ENCODE peak calls at places on chromosomes 2 and 18, in eight cellular contexts. One of them, this sample, is unnamed.

GRCh38 chr18:69261436-69261835 is 139.3 kb upstream of the DOK6 start:
- DNase-seq in right lobe of liver: no peak
- DNase-seq in SK-N-SH: no peak
- DNase-seq in HFF-Myc: no peak
- DNase-seq in WTC11: no peak
- DNase-seq in thoracic aorta: no peak
- DNase-seq in uterus: no peak
- DNase-seq in Peyer's patch: no peak
- DNase-seq in this sample: no peak

GRCh38 chr2:158716091-158716815 is 78.9 kb upstream of the DAPL1 start:
- DNase-seq in HFF-Myc: no peak
- DNase-seq in thoracic aorta: no peak
- DNase-seq in WTC11: no peak
- DNase-seq in Peyer's patch: no peak
- DNase-seq in uterus: peak; percentile 69
- DNase-seq in right lobe of liver: peak; percentile 66
- DNase-seq in SK-N-SH: no peak
- DNase-seq in this sample: no peak

GRCh38 chr2:85326406-85326945 is 1.3 kb downstream of the TGOLN2 start:
- DNase-seq in WTC11: no peak
- DNase-seq in SK-N-SH: no peak
- DNase-seq in thoracic aorta: no peak
- DNase-seq in right lobe of liver: no peak
- DNase-seq in HFF-Myc: no peak
- DNase-seq in uterus: no peak
- DNase-seq in Peyer's patch: peak; percentile 74
- DNase-seq in this sample: no peak

GRCh38 chr2:26988165-26988879 is 17.9 kb downstream of the MAPRE3 start:
- DNase-seq in HFF-Myc: peak; percentile 15
- DNase-seq in uterus: no peak
- DNase-seq in right lobe of liver: no peak
- DNase-seq in WTC11: no peak
- DNase-seq in SK-N-SH: no peak
- DNase-seq in thoracic aorta: no peak
- DNase-seq in Peyer's patch: no peak
- DNase-seq in this sample: no peak

GRCh38 chr2:11028407-11028916 is 116.7 kb downstream of the KCNF1 start:
- DNase-seq in thoracic aorta: no peak
- DNase-seq in Peyer's patch: no peak
- DNase-seq in HFF-Myc: no peak
- DNase-seq in uterus: no peak
- DNase-seq in right lobe of liver: no peak
- DNase-seq in WTC11: no peak
- DNase-seq in SK-N-SH: no peak
- DNase-seq in this sample: no peak

GRCh38 chr2:55147531-55147930 is 84.6 kb downstream of the CLHC1 start:
- DNase-seq in HFF-Myc: no peak
- DNase-seq in WTC11: no peak
- DNase-seq in uterus: no peak
- DNase-seq in Peyer's patch: no peak
- DNase-seq in thoracic aorta: no peak
- DNase-seq in SK-N-SH: no peak
- DNase-seq in right lobe of liver: no peak
- DNase-seq in this sample: no peak

GRCh38 chr2:36358317-36358659 is 2.7 kb downstream of the CRIM1 start:
- DNase-seq in right lobe of liver: no peak
- DNase-seq in thoracic aorta: no peak
- DNase-seq in SK-N-SH: no peak
- DNase-seq in HFF-Myc: no peak
- DNase-seq in uterus: no peak
- DNase-seq in WTC11: no peak
- DNase-seq in Peyer's patch: no peak
- DNase-seq in this sample: no peak

GRCh38 chr2:8453904-8454302 is 228.0 kb upstream of the ID2 start:
- DNase-seq in right lobe of liver: no peak
- DNase-seq in thoracic aorta: no peak
- DNase-seq in uterus: no peak
- DNase-seq in Peyer's patch: no peak
- DNase-seq in WTC11: no peak
- DNase-seq in HFF-Myc: peak; percentile 3
- DNase-seq in SK-N-SH: no peak
- DNase-seq in this sample: no peak

GRCh38 chr2:168194784-168195522 is 52.4 kb downstream of the STK39 start:
- DNase-seq in HFF-Myc: no peak
- DNase-seq in uterus: no peak
- DNase-seq in WTC11: no peak
- DNase-seq in right lobe of liver: no peak
- DNase-seq in Peyer's patch: no peak
- DNase-seq in SK-N-SH: peak; percentile 44
- DNase-seq in thoracic aorta: no peak
- DNase-seq in this sample: no peak

GRCh38 chr2:20622731-20623130 is 28.2 kb downstream of the HS1BP3 start:
- DNase-seq in HFF-Myc: no peak
- DNase-seq in uterus: peak; percentile 21
- DNase-seq in WTC11: no peak
- DNase-seq in right lobe of liver: peak; percentile 11
- DNase-seq in thoracic aorta: no peak
- DNase-seq in SK-N-SH: peak; percentile 41
- DNase-seq in Peyer's patch: peak; percentile 40
- DNase-seq in this sample: no peak

GRCh38 chr2:125745514-125745913 is 910.4 kb upstream of the GYPC start:
- DNase-seq in thoracic aorta: no peak
- DNase-seq in WTC11: peak; percentile 29
- DNase-seq in Peyer's patch: peak; percentile 52
- DNase-seq in uterus: no peak
- DNase-seq in SK-N-SH: peak; percentile 26
- DNase-seq in right lobe of liver: no peak
- DNase-seq in HFF-Myc: no peak
- DNase-seq in this sample: no peak

GRCh38 chr2:170073288-170073687 is 104.7 kb upstream of the MYO3B start:
- DNase-seq in SK-N-SH: peak; percentile 5
- DNase-seq in Peyer's patch: no peak
- DNase-seq in thoracic aorta: no peak
- DNase-seq in HFF-Myc: no peak
- DNase-seq in right lobe of liver: peak; percentile 28
- DNase-seq in WTC11: no peak
- DNase-seq in uterus: peak; percentile 45
- DNase-seq in this sample: no peak

GRCh38 chr18:77100751-77101355 is 31.7 kb downstream of the MBP start:
- DNase-seq in SK-N-SH: no peak
- DNase-seq in right lobe of liver: no peak
- DNase-seq in thoracic aorta: no peak
- DNase-seq in Peyer's patch: no peak
- DNase-seq in HFF-Myc: no peak
- DNase-seq in uterus: no peak
- DNase-seq in WTC11: no peak
- DNase-seq in this sample: no peak

GRCh38 chr2:11158916-11159573 is 3.8 kb downstream of the SLC66A3 start:
- DNase-seq in Peyer's patch: no peak
- DNase-seq in right lobe of liver: no peak
- DNase-seq in uterus: no peak
- DNase-seq in thoracic aorta: no peak
- DNase-seq in SK-N-SH: no peak
- DNase-seq in WTC11: no peak
- DNase-seq in HFF-Myc: no peak
- DNase-seq in this sample: no peak

GRCh38 chr2:127389778-127390435 is 2.1 kb upstream of the MAP3K2 start:
- DNase-seq in Peyer's patch: peak; percentile 56
- DNase-seq in right lobe of liver: no peak
- DNase-seq in WTC11: no peak
- DNase-seq in uterus: no peak
- DNase-seq in thoracic aorta: no peak
- DNase-seq in SK-N-SH: no peak
- DNase-seq in HFF-Myc: no peak
- DNase-seq in this sample: no peak

GRCh38 chr2:30373881-30374302 is 73.2 kb upstream of the LCLAT1 start:
- DNase-seq in right lobe of liver: no peak
- DNase-seq in SK-N-SH: no peak
- DNase-seq in Peyer's patch: no peak
- DNase-seq in uterus: no peak
- DNase-seq in WTC11: no peak
- DNase-seq in thoracic aorta: no peak
- DNase-seq in HFF-Myc: no peak
- DNase-seq in this sample: no peak
- TF ChIP-seq CTCF in right lobe of liver: no peak
- TF ChIP-seq CTCF in SK-N-SH: peak; percentile 22
- TF ChIP-seq CTCF in Peyer's patch: no peak
- TF ChIP-seq CTCF in uterus: no peak
- TF ChIP-seq CTCF in WTC11: no peak
- TF ChIP-seq CTCF in thoracic aorta: no peak
- TF ChIP-seq CTCF in HFF-Myc: no peak
- TF ChIP-seq CTCF in this sample: no peak

DNA sequence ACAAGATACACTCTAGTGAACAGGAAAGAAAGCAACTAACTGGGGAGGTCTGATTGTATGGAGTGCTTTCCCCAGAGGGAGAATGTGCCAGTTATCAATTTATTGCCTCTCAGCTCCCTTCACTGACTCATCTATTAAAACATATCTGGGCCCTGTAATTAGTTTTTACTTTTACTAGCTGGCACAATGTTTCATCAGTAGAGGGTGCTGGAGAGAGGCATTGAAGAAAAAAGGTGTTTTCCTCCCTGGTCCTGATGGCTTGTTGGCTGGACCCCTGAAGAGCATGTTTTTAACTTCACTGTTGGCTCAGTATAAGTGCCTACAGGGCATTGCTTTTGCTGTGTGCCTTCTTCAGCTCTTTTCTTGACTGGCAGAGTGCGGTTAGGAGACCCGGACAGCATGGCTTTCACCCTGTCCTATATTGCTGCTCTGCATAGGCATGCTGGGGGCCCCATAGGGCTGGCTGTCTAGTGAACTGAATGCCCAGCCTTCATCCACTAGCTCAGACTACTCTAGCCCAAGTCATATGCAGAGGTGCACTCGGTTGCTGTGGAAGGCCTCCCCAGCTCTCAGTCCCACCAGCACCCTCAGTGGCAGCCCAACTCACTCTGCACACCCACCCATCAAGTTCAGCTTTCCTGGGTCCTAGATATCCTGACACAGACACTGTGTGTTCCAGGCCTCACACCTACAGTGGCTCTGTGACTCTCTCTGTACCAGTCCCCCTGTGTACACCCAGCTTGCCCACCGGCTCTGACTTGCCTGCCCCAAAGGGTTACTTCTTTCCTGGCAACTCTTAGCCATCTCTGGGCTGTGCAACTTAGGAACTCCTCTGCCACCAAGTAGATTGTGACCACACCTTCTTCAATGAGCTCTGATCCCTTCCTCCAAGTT is 62.3 kb upstream of the ACYP2 start:
- DNase-seq in thoracic aorta: no peak
- DNase-seq in WTC11: no peak
- DNase-seq in right lobe of liver: no peak
- DNase-seq in Peyer's patch: no peak
- DNase-seq in HFF-Myc: no peak
- DNase-seq in SK-N-SH: no peak
- DNase-seq in uterus: no peak
- DNase-seq in this sample: no peak
- TF ChIP-seq CTCF in thoracic aorta: no peak
- TF ChIP-seq CTCF in WTC11: no peak
- TF ChIP-seq CTCF in right lobe of liver: no peak
- TF ChIP-seq CTCF in Peyer's patch: no peak
- TF ChIP-seq CTCF in HFF-Myc: peak; percentile 22
- TF ChIP-seq CTCF in SK-N-SH: no peak
- TF ChIP-seq CTCF in uterus: no peak
- TF ChIP-seq CTCF in this sample: no peak

GRCh38 chr18:67514465-67514864 is 2.1 kb downstream of the DSEL start:
- DNase-seq in Peyer's patch: no peak
- DNase-seq in uterus: no peak
- DNase-seq in HFF-Myc: no peak
- DNase-seq in WTC11: no peak
- DNase-seq in thoracic aorta: no peak
- DNase-seq in SK-N-SH: peak; percentile 41
- DNase-seq in right lobe of liver: no peak
- DNase-seq in this sample: no peak

GRCh38 chr18:67510831-67511230 is 5.7 kb downstream of the DSEL start:
- DNase-seq in Peyer's patch: no peak
- DNase-seq in right lobe of liver: no peak
- DNase-seq in uterus: no peak
- DNase-seq in WTC11: no peak
- DNase-seq in HFF-Myc: no peak
- DNase-seq in thoracic aorta: no peak
- DNase-seq in SK-N-SH: peak; percentile 44
- DNase-seq in this sample: no peak

GRCh38 chr18:67511840-67512239 is 4.7 kb downstream of the DSEL start:
- DNase-seq in WTC11: no peak
- DNase-seq in uterus: no peak
- DNase-seq in Peyer's patch: no peak
- DNase-seq in thoracic aorta: no peak
- DNase-seq in HFF-Myc: no peak
- DNase-seq in right lobe of liver: no peak
- DNase-seq in SK-N-SH: no peak
- DNase-seq in this sample: no peak

GRCh38 chr18:67514901-67515540 is 1.5 kb downstream of the DSEL start:
- DNase-seq in WTC11: no peak
- DNase-seq in uterus: no peak
- DNase-seq in SK-N-SH: no peak
- DNase-seq in thoracic aorta: no peak
- DNase-seq in right lobe of liver: no peak
- DNase-seq in HFF-Myc: no peak
- DNase-seq in Peyer's patch: no peak
- DNase-seq in this sample: no peak

DNA sequence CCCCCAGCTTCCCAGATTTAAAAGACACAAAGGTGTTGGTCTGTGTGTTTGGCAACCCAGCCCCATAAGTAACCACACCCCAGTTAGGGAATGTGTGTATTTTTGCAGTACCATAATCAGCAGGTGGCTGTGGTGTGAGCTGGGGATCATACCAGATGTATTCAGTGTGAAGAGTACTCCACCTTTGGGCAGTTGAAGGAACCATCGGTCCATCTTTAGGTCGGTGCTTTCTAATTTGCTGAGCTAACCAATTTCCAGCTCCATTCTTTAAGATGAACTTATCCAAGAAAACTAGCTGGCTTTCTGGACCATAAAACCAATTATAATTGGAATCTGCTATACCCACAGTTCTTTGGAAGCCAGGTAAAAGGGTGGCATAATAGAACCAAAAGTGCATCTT is 3.2 kb downstream of the DSEL start:
- DNase-seq in WTC11: no peak
- DNase-seq in thoracic aorta: no peak
- DNase-seq in SK-N-SH: no peak
- DNase-seq in uterus: no peak
- DNase-seq in HFF-Myc: no peak
- DNase-seq in Peyer's patch: no peak
- DNase-seq in right lobe of liver: no peak
- DNase-seq in this sample: peak; percentile 1
- TF ChIP-seq CTCF in WTC11: no peak
- TF ChIP-seq CTCF in thoracic aorta: no peak
- TF ChIP-seq CTCF in SK-N-SH: peak; percentile 16
- TF ChIP-seq CTCF in uterus: no peak
- TF ChIP-seq CTCF in HFF-Myc: no peak
- TF ChIP-seq CTCF in Peyer's patch: no peak
- TF ChIP-seq CTCF in right lobe of liver: no peak
- TF ChIP-seq CTCF in this sample: peak; percentile 9

DNA sequence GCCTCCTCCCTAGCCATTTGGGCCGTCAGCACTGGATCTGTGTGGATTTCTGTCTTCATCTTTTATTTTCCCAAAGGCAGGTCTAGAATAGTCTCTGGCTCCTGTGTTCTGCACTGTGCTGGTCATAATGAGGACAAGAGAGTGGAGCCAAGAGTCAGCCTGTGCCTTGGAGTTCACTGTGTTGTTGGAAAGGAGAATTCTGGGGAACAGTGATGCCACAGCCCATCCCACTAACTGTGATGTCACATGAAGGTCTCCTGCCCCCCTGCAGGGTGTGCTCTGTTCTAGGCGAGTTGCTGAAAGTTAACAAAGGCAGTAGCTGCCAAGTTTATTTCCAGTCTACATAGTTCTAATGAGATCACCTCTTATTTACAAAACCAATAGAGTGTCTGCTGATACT is 248.5 kb downstream of the TPGS2 start:
- DNase-seq in HFF-Myc: peak; percentile 31
- DNase-seq in Peyer's patch: no peak
- DNase-seq in thoracic aorta: no peak
- DNase-seq in uterus: no peak
- DNase-seq in WTC11: no peak
- DNase-seq in SK-N-SH: no peak
- DNase-seq in right lobe of liver: no peak
- DNase-seq in this sample: no peak
- TF ChIP-seq CTCF in HFF-Myc: no peak
- TF ChIP-seq CTCF in Peyer's patch: no peak
- TF ChIP-seq CTCF in thoracic aorta: peak; percentile 13
- TF ChIP-seq CTCF in uterus: no peak
- TF ChIP-seq CTCF in WTC11: no peak
- TF ChIP-seq CTCF in SK-N-SH: no peak
- TF ChIP-seq CTCF in right lobe of liver: no peak
- TF ChIP-seq CTCF in this sample: no peak